ENCODE peak calls at places on chromosomes 3 and 15, in six cellular contexts. D is cardiac fibroblast, N is OCI-LY7, P is MM.1S, X is suprapubic skin, T is AG10803. A is an unnamed sample.

GRCh38 chr3:160982497-160982896 is 122.7 kb downstream of the B3GALNT1 start:
- DNase-seq in D (no peak), N (peak), P (no peak), X (no peak), T (no peak), A (no peak)

GRCh38 chr3:150469931-150470740 is 62.0 kb downstream of the TSC22D2 start:
- DNase-seq in D (peak), N (no peak), P (no peak), X (no peak), T (no peak), A (no peak)

GRCh38 chr3:182921665-182922355 is 58.5 kb downstream of the DCUN1D1 start:
- DNase-seq in D (peak), N (no peak), P (no peak), X (no peak), T (peak), A (no peak)

GRCh38 chr3:123068227-123069020 is 1.6 kb downstream of the PDIA5 start:
- DNase-seq in D (no peak), N (no peak), P (no peak), X (no peak), T (no peak), A (no peak)

GRCh38 chr15:98039596-98039995 is 79.1 kb downstream of the ARRDC4 start:
- DNase-seq in D (no peak), N (no peak), P (no peak), X (no peak), T (no peak), A (no peak)

GRCh38 chr3:144085964-144086363 is 114.3 kb downstream of the DIPK2A start:
- DNase-seq in D (peak), N (no peak), P (no peak), X (no peak), T (peak), A (peak)

GRCh38 chr3:179071161-179071568 is 444 bp downstream of the ZMAT3 start:
- DNase-seq in D (peak), N (peak), P (peak), X (no peak), T (peak), A (no peak)

GRCh38 chr3:142779591-142779990 is 55.8 kb downstream of the TRPC1 start:
- DNase-seq in D (peak), N (no peak), P (no peak), X (no peak), T (no peak), A (peak)

GRCh38 chr3:51710631-51711351 is 3.9 kb downstream of the GRM2 start:
- DNase-seq in D (no peak), N (peak), P (no peak), X (peak), T (no peak), A (no peak)

GRCh38 chr15:39135989-39136388 is 444.9 kb upstream of the THBS1 start:
- DNase-seq in D (peak), N (no peak), P (no peak), X (no peak), T (peak), A (no peak)

GRCh38 chr3:127667119-127667681 is 5.6 kb upstream of the ABTB1 start:
- DNase-seq in D (no peak), N (no peak), P (no peak), X (no peak), T (no peak), A (no peak)

GRCh38 chr3:117528688-117529087 is 819.1 kb downstream of the TUSC7 start:
- DNase-seq in D (no peak), N (no peak), P (no peak), X (no peak), T (no peak), A (no peak)

GRCh38 chr3:142180761-142181362 is 31.5 kb upstream of the TFDP2 start:
- DNase-seq in D (peak), N (peak), P (peak), X (no peak), T (peak), A (peak)

GRCh38 chr15:99141943-99142342 is 37.1 kb downstream of the SYNM start:
- DNase-seq in D (no peak), N (no peak), P (no peak), X (no peak), T (no peak), A (no peak)

GRCh38 chr3:195259146-195259563 is 11.8 kb downstream of the XXYLT1 start:
- DNase-seq in D (peak), N (no peak), P (no peak), X (no peak), T (peak), A (no peak)

GRCh38 chr15:41603941-41604660 is 45.1 kb downstream of the TYRO3 start:
- DNase-seq in D (peak), N (peak), P (peak), X (peak), T (peak), A (peak)

GRCh38 chr3:77489216-77489615 is 449.3 kb downstream of the ROBO2 start:
- DNase-seq in D (no peak), N (no peak), P (no peak), X (no peak), T (no peak), A (peak)

GRCh38 chr15:59997070-59997701 is 6.9 kb upstream of the FOXB1 start:
- DNase-seq in D (no peak), N (no peak), P (peak), X (no peak), T (no peak), A (no peak)

GRCh38 chr3:12192655-12193484 is 34.2 kb upstream of the TIMP4 start:
- DNase-seq in D (no peak), N (no peak), P (no peak), X (no peak), T (no peak), A (no peak)

GRCh38 chr3:144585953-144586352 is 614.3 kb downstream of the DIPK2A start:
- DNase-seq in D (no peak), N (no peak), P (no peak), X (no peak), T (no peak), A (no peak)

GRCh38 chr3:134079111-134079531 is 49.4 kb upstream of the SLCO2A1 start:
- DNase-seq in D (peak), N (no peak), P (no peak), X (no peak), T (peak), A (no peak)

DNA sequence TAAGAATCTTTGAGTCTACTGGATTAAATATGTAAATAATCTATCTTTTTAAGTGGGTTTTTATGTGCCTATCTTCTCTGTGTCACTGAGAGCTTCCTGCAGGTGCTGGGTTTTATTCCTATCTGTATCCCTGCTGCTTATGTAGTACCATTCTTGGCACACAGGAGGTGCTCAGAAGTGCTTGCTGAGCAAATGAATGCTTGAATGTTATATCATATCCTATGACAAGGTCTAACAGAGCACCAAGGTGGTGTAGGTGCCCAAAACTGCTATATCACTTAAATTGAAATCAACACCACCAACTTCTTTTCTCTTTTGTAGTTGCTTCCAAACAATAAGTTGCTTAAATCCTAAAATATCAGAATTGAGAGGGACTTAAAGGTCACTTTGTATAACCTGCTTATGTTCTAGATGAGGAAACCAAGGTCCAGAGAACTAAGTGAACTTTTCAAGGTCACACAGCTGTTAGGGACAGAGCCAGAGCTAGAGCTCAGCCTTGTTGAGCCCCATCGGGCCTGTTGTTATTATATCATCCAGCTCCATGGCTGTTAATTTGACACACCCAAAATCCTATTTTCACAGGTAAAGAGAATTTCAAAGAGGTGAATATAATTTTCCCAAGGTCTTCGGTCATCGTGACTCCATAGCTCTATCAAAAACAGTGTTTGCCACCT is 46.0 kb downstream of the CCNL1 start:
- DNase-seq in D (no peak), N (peak), P (no peak), X (no peak), T (no peak), A (no peak)
- TF ChIP-seq CTCF in D (no peak), N (peak), P (peak), X (no peak), T (no peak), A (peak)

GRCh38 chr3:47536221-47536891 is 22.8 kb upstream of the ELP6 start:
- DNase-seq in D (no peak), N (no peak), P (no peak), X (no peak), T (no peak), A (no peak)
- H3K4me3 ChIP-seq in D (no peak), N (no peak), P (no peak), X (no peak), T (no peak), A (no peak)

GRCh38 chr15:64894395-64895056 is 17.2 kb upstream of the ANKDD1A start:
- DNase-seq in D (no peak), N (peak), P (peak), X (peak), T (no peak), A (no peak)
- TF ChIP-seq CTCF in D (no peak), N (no peak), P (no peak), X (no peak), T (no peak), A (no peak)

GRCh38 chr3:120710359-120710758 is 28.3 kb upstream of the HGD start:
- DNase-seq in D (no peak), N (no peak), P (no peak), X (no peak), T (no peak), A (no peak)
- H3K4me3 ChIP-seq in D (no peak), N (no peak), P (no peak), X (no peak), T (no peak), A (no peak)

GRCh38 chr3:170953736-170954135 is 45.3 kb upstream of the EIF5A2 start:
- DNase-seq in D (no peak), N (no peak), P (no peak), X (no peak), T (no peak), A (no peak)

GRCh38 chr3:170961616-170962400 is 53.4 kb upstream of the EIF5A2 start:
- DNase-seq in D (peak), N (peak), P (peak), X (no peak), T (peak), A (peak)

GRCh38 chr3:170953229-170953628 is 44.8 kb upstream of the EIF5A2 start:
- DNase-seq in D (no peak), N (no peak), P (no peak), X (no peak), T (no peak), A (no peak)

GRCh38 chr3:170962426-170962825 is 54.0 kb upstream of the EIF5A2 start:
- DNase-seq in D (no peak), N (no peak), P (no peak), X (no peak), T (no peak), A (no peak)

GRCh38 chr3:170956647-170957046 is 48.2 kb upstream of the EIF5A2 start:
- DNase-seq in D (no peak), N (no peak), P (no peak), X (no peak), T (no peak), A (no peak)
- TF ChIP-seq CTCF in D (no peak), N (no peak), P (no peak), X (no peak), T (no peak), A (no peak)

DNA sequence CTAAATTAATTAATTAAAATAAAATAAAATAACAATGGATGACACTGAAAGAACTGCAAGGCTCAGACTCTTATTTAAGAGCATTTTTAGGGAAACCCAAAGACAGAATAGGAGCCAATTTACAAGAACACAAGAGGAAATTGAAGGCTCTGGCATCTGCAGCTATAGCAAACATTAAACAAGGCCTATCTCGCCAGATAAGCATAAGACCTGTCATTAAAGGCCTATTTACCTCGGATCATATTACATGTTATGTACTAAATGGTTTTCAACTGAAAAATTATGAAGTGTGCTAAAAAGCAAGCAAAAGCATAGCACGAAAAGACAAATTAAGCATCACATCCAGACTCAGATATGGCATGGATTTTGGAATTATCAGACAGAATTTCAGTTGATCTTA is 617.0 kb downstream of the SQOR start:
- DNase-seq in D (no peak), N (no peak), P (no peak), X (no peak), T (no peak), A (no peak)
- H3K4me3 ChIP-seq in D (no peak), N (no peak), P (no peak), X (no peak), T (no peak), A (no peak)

GRCh38 chr3:57692404-57693191 is at the start of gene DENND6A:
- DNase-seq in D (peak), N (peak), P (peak), X (peak), T (peak), A (peak)
- TF ChIP-seq CTCF in D (no peak), N (no peak), P (no peak), X (no peak), T (no peak), A (no peak)